ENCODE peak calls at places on chromosome 17, in six cellular contexts. One of them, this sample, is unnamed.

GRCh38 chr17:4555863-4556646 is 871 bp upstream of the MYBBP1A start:
- DNase-seq in AG04450: no peak
- DNase-seq in epithelial cell of esophagus: no peak
- DNase-seq in cardiac fibroblast: no peak
- DNase-seq in heart right ventricle: no peak
- DNase-seq in foreskin fibroblast: no peak
- DNase-seq in this sample: no peak

GRCh38 chr17:44788139-44788538 is 29.4 kb downstream of the ADAM11 start:
- DNase-seq in AG04450: no peak
- DNase-seq in foreskin fibroblast: peak
- DNase-seq in heart right ventricle: no peak
- DNase-seq in cardiac fibroblast: no peak
- DNase-seq in epithelial cell of esophagus: peak
- DNase-seq in this sample: peak

GRCh38 chr17:72477529-72477928 is 356.7 kb downstream of the SOX9 start:
- DNase-seq in heart right ventricle: no peak
- DNase-seq in AG04450: no peak
- DNase-seq in foreskin fibroblast: no peak
- DNase-seq in cardiac fibroblast: no peak
- DNase-seq in epithelial cell of esophagus: peak
- DNase-seq in this sample: no peak

GRCh38 chr17:65022137-65022536 is 34.4 kb downstream of the GNA13 start:
- DNase-seq in cardiac fibroblast: no peak
- DNase-seq in foreskin fibroblast: no peak
- DNase-seq in epithelial cell of esophagus: no peak
- DNase-seq in AG04450: no peak
- DNase-seq in heart right ventricle: no peak
- DNase-seq in this sample: no peak

GRCh38 chr17:76478730-76479514 is 11.5 kb downstream of the AANAT start:
- DNase-seq in heart right ventricle: no peak
- DNase-seq in epithelial cell of esophagus: no peak
- DNase-seq in foreskin fibroblast: no peak
- DNase-seq in cardiac fibroblast: no peak
- DNase-seq in AG04450: no peak
- DNase-seq in this sample: no peak

GRCh38 chr17:18966831-18967624 is 15.1 kb downstream of the SLC5A10 start:
- DNase-seq in heart right ventricle: no peak
- DNase-seq in cardiac fibroblast: peak
- DNase-seq in epithelial cell of esophagus: no peak
- DNase-seq in AG04450: no peak
- DNase-seq in foreskin fibroblast: peak
- DNase-seq in this sample: peak

GRCh38 chr17:75006653-75007052 is 5.8 kb upstream of the MRPL58 start:
- DNase-seq in foreskin fibroblast: no peak
- DNase-seq in cardiac fibroblast: no peak
- DNase-seq in AG04450: no peak
- DNase-seq in heart right ventricle: no peak
- DNase-seq in epithelial cell of esophagus: no peak
- DNase-seq in this sample: no peak

GRCh38 chr17:13031718-13032350 is 14.0 kb upstream of the ELAC2 start:
- DNase-seq in foreskin fibroblast: peak
- DNase-seq in cardiac fibroblast: peak
- DNase-seq in AG04450: peak
- DNase-seq in heart right ventricle: peak
- DNase-seq in epithelial cell of esophagus: peak
- DNase-seq in this sample: peak

GRCh38 chr17:36592316-36592710 is 634 bp downstream of the DHRS11 start:
- DNase-seq in foreskin fibroblast: peak
- DNase-seq in epithelial cell of esophagus: peak
- DNase-seq in heart right ventricle: no peak
- DNase-seq in AG04450: no peak
- DNase-seq in cardiac fibroblast: peak
- DNase-seq in this sample: no peak

GRCh38 chr17:57605734-57606105 is 139.4 kb downstream of the CCDC182 start:
- DNase-seq in foreskin fibroblast: no peak
- DNase-seq in epithelial cell of esophagus: no peak
- DNase-seq in heart right ventricle: no peak
- DNase-seq in AG04450: no peak
- DNase-seq in cardiac fibroblast: no peak
- DNase-seq in this sample: no peak

GRCh38 chr17:39676198-39676819 is 8.1 kb downstream of the PNMT start:
- DNase-seq in AG04450: no peak
- DNase-seq in foreskin fibroblast: peak
- DNase-seq in heart right ventricle: peak
- DNase-seq in cardiac fibroblast: peak
- DNase-seq in epithelial cell of esophagus: peak
- DNase-seq in this sample: no peak

GRCh38 chr17:8740486-8740885 is 4.2 kb downstream of the CCDC42 start:
- DNase-seq in epithelial cell of esophagus: no peak
- DNase-seq in AG04450: no peak
- DNase-seq in foreskin fibroblast: no peak
- DNase-seq in cardiac fibroblast: no peak
- DNase-seq in heart right ventricle: no peak
- DNase-seq in this sample: no peak

GRCh38 chr17:37025847-37026533 is 77.2 kb downstream of the AATF start:
- DNase-seq in heart right ventricle: no peak
- DNase-seq in cardiac fibroblast: no peak
- DNase-seq in foreskin fibroblast: no peak
- DNase-seq in AG04450: no peak
- DNase-seq in epithelial cell of esophagus: no peak
- DNase-seq in this sample: no peak

DNA sequence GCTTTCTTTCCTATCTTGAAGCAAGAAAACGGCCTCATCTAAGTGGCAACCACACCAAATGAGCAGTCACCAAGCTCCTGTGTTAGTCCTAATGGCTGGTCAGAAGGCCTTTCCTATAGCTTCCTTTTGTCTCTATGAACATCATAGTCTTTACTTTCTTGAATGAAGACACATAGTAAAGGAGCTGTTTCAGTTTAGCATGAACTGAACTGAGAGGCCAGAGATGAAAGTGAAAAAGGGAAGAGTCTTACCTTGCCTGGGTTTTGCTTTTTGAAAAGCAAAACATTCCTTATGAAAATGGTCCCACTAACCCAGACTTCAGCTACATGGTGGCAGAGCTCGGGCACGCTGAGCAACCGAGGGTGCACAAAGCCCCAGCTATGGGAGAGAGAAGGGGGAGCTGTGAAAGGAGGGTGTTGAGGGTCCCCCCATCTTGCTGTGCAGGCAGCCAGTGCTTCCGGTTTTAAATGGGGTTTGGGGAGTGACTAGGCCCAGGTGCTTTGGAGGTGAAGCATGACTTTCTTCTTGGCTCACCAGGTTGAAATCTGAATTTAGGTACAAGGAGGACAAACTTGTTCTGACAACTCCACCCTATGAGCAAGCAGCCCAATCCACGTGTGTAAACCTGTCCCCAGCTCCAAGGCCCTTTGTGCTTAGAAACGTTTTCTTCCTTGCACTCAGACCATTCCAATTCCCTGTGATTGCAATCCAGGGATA is 9.1 kb upstream of the PSMC3IP start:
- DNase-seq in cardiac fibroblast: no peak
- DNase-seq in foreskin fibroblast: no peak
- DNase-seq in epithelial cell of esophagus: peak
- DNase-seq in AG04450: no peak
- DNase-seq in heart right ventricle: no peak
- DNase-seq in this sample: no peak
- H3K4me3 ChIP-seq in cardiac fibroblast: no peak
- H3K4me3 ChIP-seq in foreskin fibroblast: no peak
- H3K4me3 ChIP-seq in epithelial cell of esophagus: no peak
- H3K4me3 ChIP-seq in AG04450: no peak
- H3K4me3 ChIP-seq in heart right ventricle: no peak
- H3K4me3 ChIP-seq in this sample: no peak

DNA sequence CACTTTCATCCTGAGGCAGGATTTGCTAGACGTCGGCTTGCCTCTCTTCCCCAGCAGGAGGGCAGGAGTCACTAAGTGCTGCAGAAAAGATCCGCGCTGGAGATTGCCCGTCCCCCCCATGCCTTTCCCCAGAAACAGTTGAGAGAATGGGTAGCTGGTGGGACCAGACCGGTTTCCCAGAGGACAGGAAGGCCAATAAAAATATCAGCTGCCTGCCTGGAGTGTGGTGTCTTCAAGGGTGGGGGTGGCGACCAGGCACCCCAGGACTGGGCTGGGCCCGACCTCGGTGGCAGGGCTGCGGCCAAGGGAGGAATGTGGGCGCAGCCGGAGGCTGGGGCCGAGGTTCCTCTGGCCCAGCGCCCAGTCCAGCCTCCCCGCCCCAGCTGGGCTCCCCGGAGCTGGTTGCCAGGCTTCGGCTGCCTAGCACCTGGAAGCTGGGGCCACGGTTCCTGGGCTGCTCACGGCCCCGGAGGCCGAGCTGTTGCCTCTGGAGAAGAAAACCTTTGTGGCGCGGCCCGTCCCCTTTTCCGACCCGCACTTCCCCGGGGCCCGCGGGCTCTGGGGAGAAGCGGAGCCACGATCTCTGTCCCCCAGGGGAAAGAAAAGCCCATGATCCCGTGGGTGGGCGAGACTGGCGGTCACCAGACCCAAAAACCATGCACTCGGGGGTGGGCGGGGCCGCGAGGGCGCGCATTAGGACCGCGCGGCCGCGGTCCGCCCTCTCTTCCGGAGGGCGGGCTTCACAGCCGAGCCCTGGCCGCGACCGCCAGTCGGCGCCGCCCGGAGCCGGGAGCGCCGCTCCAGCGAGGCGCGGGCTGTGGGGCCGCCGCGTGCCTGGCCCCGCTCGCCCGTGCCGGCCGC is at the start of gene TRAF4:
- DNase-seq in epithelial cell of esophagus: peak
- DNase-seq in foreskin fibroblast: peak
- DNase-seq in AG04450: no peak
- DNase-seq in heart right ventricle: peak
- DNase-seq in cardiac fibroblast: peak
- DNase-seq in this sample: peak
- TF ChIP-seq CTCF in epithelial cell of esophagus: peak
- TF ChIP-seq CTCF in foreskin fibroblast: peak
- TF ChIP-seq CTCF in AG04450: peak
- TF ChIP-seq CTCF in heart right ventricle: peak
- TF ChIP-seq CTCF in cardiac fibroblast: peak
- TF ChIP-seq CTCF in this sample: no peak

GRCh38 chr17:2855063-2855600 is 58.9 kb downstream of the RAP1GAP2 start:
- DNase-seq in AG04450: no peak
- DNase-seq in cardiac fibroblast: no peak
- DNase-seq in epithelial cell of esophagus: peak
- DNase-seq in heart right ventricle: no peak
- DNase-seq in foreskin fibroblast: peak
- DNase-seq in this sample: peak
- H3K4me3 ChIP-seq in AG04450: peak
- H3K4me3 ChIP-seq in cardiac fibroblast: no peak
- H3K4me3 ChIP-seq in epithelial cell of esophagus: peak
- H3K4me3 ChIP-seq in heart right ventricle: peak
- H3K4me3 ChIP-seq in foreskin fibroblast: no peak
- H3K4me3 ChIP-seq in this sample: peak

GRCh38 chr17:59607817-59608403 is 11.8 kb upstream of the CLTC start:
- DNase-seq in AG04450: no peak
- DNase-seq in foreskin fibroblast: no peak
- DNase-seq in epithelial cell of esophagus: peak
- DNase-seq in cardiac fibroblast: no peak
- DNase-seq in heart right ventricle: no peak
- DNase-seq in this sample: no peak
- TF ChIP-seq CTCF in AG04450: no peak
- TF ChIP-seq CTCF in foreskin fibroblast: no peak
- TF ChIP-seq CTCF in epithelial cell of esophagus: peak
- TF ChIP-seq CTCF in cardiac fibroblast: peak
- TF ChIP-seq CTCF in heart right ventricle: no peak
- TF ChIP-seq CTCF in this sample: peak

GRCh38 chr17:28402224-28402630 is 3.8 kb downstream of the SLC46A1 start:
- DNase-seq in foreskin fibroblast: no peak
- DNase-seq in cardiac fibroblast: no peak
- DNase-seq in epithelial cell of esophagus: peak
- DNase-seq in heart right ventricle: no peak
- DNase-seq in AG04450: no peak
- DNase-seq in this sample: no peak
- H3K4me3 ChIP-seq in foreskin fibroblast: no peak
- H3K4me3 ChIP-seq in cardiac fibroblast: no peak
- H3K4me3 ChIP-seq in epithelial cell of esophagus: no peak
- H3K4me3 ChIP-seq in heart right ventricle: no peak
- H3K4me3 ChIP-seq in AG04450: no peak
- H3K4me3 ChIP-seq in this sample: no peak

GRCh38 chr17:63102034-63102433 is 136.0 kb downstream of the TANC2 start:
- DNase-seq in foreskin fibroblast: no peak
- DNase-seq in epithelial cell of esophagus: no peak
- DNase-seq in cardiac fibroblast: no peak
- DNase-seq in heart right ventricle: no peak
- DNase-seq in AG04450: no peak
- DNase-seq in this sample: no peak

GRCh38 chr17:63106050-63106449 is 140.0 kb downstream of the TANC2 start:
- DNase-seq in heart right ventricle: no peak
- DNase-seq in foreskin fibroblast: no peak
- DNase-seq in AG04450: no peak
- DNase-seq in epithelial cell of esophagus: no peak
- DNase-seq in cardiac fibroblast: no peak
- DNase-seq in this sample: no peak
- TF ChIP-seq CTCF in heart right ventricle: no peak
- TF ChIP-seq CTCF in foreskin fibroblast: no peak
- TF ChIP-seq CTCF in AG04450: no peak
- TF ChIP-seq CTCF in epithelial cell of esophagus: no peak
- TF ChIP-seq CTCF in cardiac fibroblast: no peak
- TF ChIP-seq CTCF in this sample: no peak

GRCh38 chr17:78357687-78358537 is 2.0 kb downstream of the SOCS3 start:
- DNase-seq in AG04450: no peak
- DNase-seq in heart right ventricle: no peak
- DNase-seq in epithelial cell of esophagus: no peak
- DNase-seq in foreskin fibroblast: peak
- DNase-seq in cardiac fibroblast: peak
- DNase-seq in this sample: no peak

GRCh38 chr17:78356163-78356713 is 3.6 kb downstream of the SOCS3 start:
- DNase-seq in AG04450: peak
- DNase-seq in epithelial cell of esophagus: peak
- DNase-seq in heart right ventricle: no peak
- DNase-seq in foreskin fibroblast: peak
- DNase-seq in cardiac fibroblast: peak
- DNase-seq in this sample: peak

GRCh38 chr17:78355045-78355641 is 4.7 kb downstream of the SOCS3 start:
- DNase-seq in AG04450: no peak
- DNase-seq in epithelial cell of esophagus: no peak
- DNase-seq in foreskin fibroblast: no peak
- DNase-seq in cardiac fibroblast: no peak
- DNase-seq in heart right ventricle: no peak
- DNase-seq in this sample: no peak

GRCh38 chr17:78357177-78357586 is 2.7 kb downstream of the SOCS3 start:
- DNase-seq in epithelial cell of esophagus: no peak
- DNase-seq in AG04450: no peak
- DNase-seq in cardiac fibroblast: peak
- DNase-seq in heart right ventricle: no peak
- DNase-seq in foreskin fibroblast: peak
- DNase-seq in this sample: peak

DNA sequence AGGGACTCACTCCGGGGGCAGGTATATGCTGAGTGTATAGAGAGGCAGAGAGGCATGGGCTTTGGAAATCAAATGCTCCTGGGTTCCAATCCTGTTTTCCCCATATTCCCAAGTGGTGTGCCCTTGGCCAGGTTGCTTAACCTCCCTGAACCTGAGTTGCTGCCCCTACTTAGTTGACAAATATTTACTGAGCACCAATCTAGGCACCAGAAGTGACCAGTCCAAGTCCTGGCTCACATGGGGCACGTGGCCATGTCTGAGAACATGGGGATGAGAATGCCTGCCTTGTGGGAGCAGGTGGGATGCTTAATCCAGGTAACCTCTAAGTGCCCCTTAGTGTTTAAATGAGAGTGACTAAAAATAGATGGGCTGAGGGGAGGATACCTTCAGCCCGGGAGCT is 4.2 kb downstream of the SOCS3 start:
- DNase-seq in heart right ventricle: no peak
- DNase-seq in cardiac fibroblast: peak
- DNase-seq in foreskin fibroblast: no peak
- DNase-seq in AG04450: no peak
- DNase-seq in epithelial cell of esophagus: no peak
- DNase-seq in this sample: no peak
- H3K4me3 ChIP-seq in heart right ventricle: no peak
- H3K4me3 ChIP-seq in cardiac fibroblast: peak
- H3K4me3 ChIP-seq in foreskin fibroblast: peak
- H3K4me3 ChIP-seq in AG04450: peak
- H3K4me3 ChIP-seq in epithelial cell of esophagus: no peak
- H3K4me3 ChIP-seq in this sample: no peak

GRCh38 chr17:33522623-33523022 is 229.5 kb upstream of the ASIC2 start:
- DNase-seq in epithelial cell of esophagus: no peak
- DNase-seq in cardiac fibroblast: no peak
- DNase-seq in foreskin fibroblast: no peak
- DNase-seq in heart right ventricle: no peak
- DNase-seq in AG04450: no peak
- DNase-seq in this sample: no peak
- TF ChIP-seq CTCF in epithelial cell of esophagus: no peak
- TF ChIP-seq CTCF in cardiac fibroblast: no peak
- TF ChIP-seq CTCF in foreskin fibroblast: no peak
- TF ChIP-seq CTCF in heart right ventricle: no peak
- TF ChIP-seq CTCF in AG04450: no peak
- TF ChIP-seq CTCF in this sample: no peak